ENCODE peak calls at places on chromosomes 6 and 20, in eight cellular contexts. S is uterus, B is hepatocyte, K is SK-N-SH, Q is OCI-LY7, A is heart right ventricle, M is left ventricle myocardium inferior, I is mucosa of descending colon. U is an unnamed sample. For H3K4me1, the result is how much of the 10 kb centered on the place peaks cover.

GRCh38 chr6:116511424-116512131 is at the start of gene CALHM5:
- DNase-seq in S (peak), B (peak), K (no peak), Q (no peak), A (peak), M (peak), I (peak), U (peak)

GRCh38 chr20:48535556-48535955 is 292.2 kb downstream of the PREX1 start:
- DNase-seq in S (no peak), B (no peak), K (no peak), Q (no peak), A (no peak), M (no peak), I (no peak), U (no peak)

GRCh38 chr20:20824924-20825584 is 112.6 kb upstream of the RALGAPA2 start:
- DNase-seq in S (peak), B (peak), K (peak), Q (peak), A (peak), M (peak), I (peak), U (peak)

GRCh38 chr20:376750-377149 is 3.8 kb upstream of the TRIB3 start:
- DNase-seq in S (no peak), B (no peak), K (no peak), Q (no peak), A (no peak), M (no peak), I (no peak), U (no peak)

GRCh38 chr6:69861986-69862385 is 4.4 kb upstream of the COL19A1 start:
- DNase-seq in S (no peak), B (no peak), K (no peak), Q (no peak), A (no peak), M (no peak), I (no peak), U (no peak)

GRCh38 chr6:126118934-126119333 is 132.6 kb downstream of the TRMT11 start:
- DNase-seq in S (no peak), B (no peak), K (no peak), Q (no peak), A (no peak), M (no peak), I (no peak), U (no peak)

GRCh38 chr6:130189691-130190459 is 32.9 kb downstream of the SAMD3 start:
- DNase-seq in S (no peak), B (no peak), K (no peak), Q (no peak), A (no peak), M (no peak), I (no peak), U (no peak)

GRCh38 chr6:14665827-14666724 is 548.5 kb downstream of the CD83 start:
- DNase-seq in S (no peak), B (peak), K (no peak), Q (peak), A (no peak), M (no peak), I (no peak), U (no peak)

GRCh38 chr6:112357801-112358200 is 10.7 kb downstream of the RFPL4B start:
- DNase-seq in S (no peak), B (no peak), K (no peak), Q (no peak), A (no peak), M (no peak), I (no peak), U (no peak)

GRCh38 chr20:50634191-50634590 is 57.2 kb downstream of the RIPOR3 start:
- DNase-seq in S (no peak), B (no peak), K (no peak), Q (no peak), A (no peak), M (no peak), I (no peak), U (no peak)

GRCh38 chr20:34402461-34402860 is 39.4 kb downstream of the ITCH start:
- DNase-seq in S (no peak), B (no peak), K (no peak), Q (no peak), A (no peak), M (no peak), I (no peak), U (no peak)

GRCh38 chr6:53494076-53494475 is 50.8 kb downstream of the GCLC start:
- DNase-seq in S (no peak), B (no peak), K (no peak), Q (no peak), A (no peak), M (no peak), I (no peak), U (no peak)

GRCh38 chr20:49541733-49542513 is 26.0 kb downstream of the PTGIS start:
- DNase-seq in S (peak), B (peak), K (peak), Q (peak), A (peak), M (peak), I (peak), U (peak)

GRCh38 chr20:48463916-48464315 is 363.9 kb downstream of the PREX1 start:
- DNase-seq in S (no peak), B (peak), K (no peak), Q (no peak), A (no peak), M (no peak), I (no peak), U (no peak)

GRCh38 chr20:46173652-46174468 is 55.7 kb downstream of the CD40 start:
- DNase-seq in S (no peak), B (no peak), K (no peak), Q (no peak), A (no peak), M (no peak), I (no peak), U (no peak)

GRCh38 chr6:52663120-52663934 is 7.6 kb upstream of the TMEM14A start:
- DNase-seq in S (peak), B (peak), K (peak), Q (peak), A (no peak), M (no peak), I (peak), U (peak)

GRCh38 chr6:143223895-143224294 is 163.2 kb downstream of the AIG1 start:
- DNase-seq in S (no peak), B (peak), K (no peak), Q (no peak), A (peak), M (peak), I (peak), U (no peak)

GRCh38 chr20:20237093-20237959 is 130.6 kb upstream of the INSM1 start:
- DNase-seq in S (no peak), B (peak), K (peak), Q (peak), A (no peak), M (no peak), I (peak), U (peak)

GRCh38 chr20:17969276-17969883 is 562 bp downstream of the MGME1 start:
- DNase-seq in S (no peak), B (peak), K (peak), Q (peak), A (no peak), M (no peak), I (peak), U (peak)

GRCh38 chr6:130975325-130975724 is 87.7 kb downstream of the EPB41L2 start:
- DNase-seq in S (no peak), B (no peak), K (no peak), Q (no peak), A (no peak), M (no peak), I (no peak), U (no peak)

GRCh38 chr6:139591075-139591474 is 216.6 kb upstream of the CITED2 start:
- DNase-seq in S (no peak), B (no peak), K (no peak), Q (no peak), A (no peak), M (no peak), I (no peak), U (no peak)

GRCh38 chr6:160215232-160215631 is 43.4 kb downstream of the SLC22A2 start:
- DNase-seq in S (no peak), B (no peak), K (no peak), Q (no peak), A (no peak), M (no peak), I (no peak), U (no peak)

GRCh38 chr6:39695447-39695846 is 29.8 kb downstream of the KIF6 start:
- DNase-seq in S (no peak), B (no peak), K (no peak), Q (no peak), A (no peak), M (no peak), I (no peak), U (no peak)

GRCh38 chr6:143701343-143702234 is 23.8 kb downstream of the PHACTR2 start:
- DNase-seq in S (no peak), B (no peak), K (peak), Q (no peak), A (no peak), M (no peak), I (no peak), U (no peak)

GRCh38 chr20:21681219-21681931 is 24.1 kb upstream of the PAX1 start:
- DNase-seq in S (no peak), B (no peak), K (no peak), Q (no peak), A (no peak), M (no peak), I (no peak), U (no peak)

GRCh38 chr6:24064832-24065231 is 61.2 kb upstream of the NRSN1 start:
- DNase-seq in S (no peak), B (no peak), K (no peak), Q (no peak), A (no peak), M (no peak), I (no peak), U (no peak)

GRCh38 chr6:24060982-24061754 is 64.8 kb upstream of the NRSN1 start:
- DNase-seq in S (no peak), B (no peak), K (no peak), Q (no peak), A (no peak), M (no peak), I (no peak), U (no peak)

GRCh38 chr6:24069546-24069945 is 56.5 kb upstream of the NRSN1 start:
- DNase-seq in S (no peak), B (no peak), K (no peak), Q (no peak), A (no peak), M (no peak), I (no peak), U (no peak)

GRCh38 chr6:24064106-24064505 is 61.9 kb upstream of the NRSN1 start:
- DNase-seq in S (no peak), B (peak), K (peak), Q (no peak), A (no peak), M (no peak), I (peak), U (peak)
- TF ChIP-seq CTCF in S (no peak), B (peak), K (no peak), Q (peak), A (no peak), M (peak), I (no peak), U (peak)

GRCh38 chr6:10413850-10414765 is 766 bp downstream of the TFAP2A start:
- DNase-seq in S (no peak), B (peak), K (no peak), Q (no peak), A (no peak), M (no peak), I (no peak), U (no peak)
- H3K4me3 ChIP-seq in S (no peak), B (peak), K (peak), Q (no peak), A (peak), M (peak), I (no peak), U (no peak)

GRCh38 chr6:30147096-30147495 is 11.2 kb downstream of the TRIM40 start:
- DNase-seq in S (no peak), B (no peak), K (no peak), Q (no peak), A (no peak), M (no peak), I (no peak), U (no peak)

GRCh38 chr6:30151580-30151979 is 9.4 kb downstream of the TRIM10 start:
- DNase-seq in S (no peak), B (no peak), K (no peak), Q (no peak), A (no peak), M (no peak), I (no peak), U (no peak)

GRCh38 chr6:30150671-30151395 is 10.2 kb downstream of the TRIM10 start:
- DNase-seq in S (no peak), B (no peak), K (no peak), Q (no peak), A (no peak), M (no peak), I (no peak), U (no peak)

GRCh38 chr6:30150151-30150550 is 10.9 kb downstream of the TRIM10 start:
- DNase-seq in S (no peak), B (no peak), K (no peak), Q (no peak), A (no peak), M (no peak), I (no peak), U (no peak)

DNA sequence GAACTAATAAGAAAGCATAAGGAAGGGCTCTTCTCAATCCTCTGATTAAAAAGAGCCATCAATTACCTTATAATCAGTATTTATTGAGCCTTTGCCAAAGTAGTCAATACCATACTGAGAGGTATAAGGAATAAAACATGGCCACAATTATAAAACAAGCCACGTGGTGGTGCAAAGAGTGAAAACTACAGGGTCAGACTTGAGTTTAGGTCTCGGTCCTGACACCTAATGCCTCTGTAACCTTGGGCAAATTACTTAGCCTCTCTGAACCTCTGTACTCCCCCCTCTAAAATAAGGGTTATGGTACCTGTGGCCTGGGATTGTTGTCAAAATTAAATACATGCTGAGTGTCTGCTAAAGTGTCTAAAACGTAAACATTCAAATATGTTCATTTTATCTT is 11.8 kb downstream of the TRIM10 start:
- DNase-seq in S (no peak), B (no peak), K (no peak), Q (peak), A (no peak), M (no peak), I (no peak), U (no peak)
- H3K4me1 ChIP-seq in S (under half), B (under half), K (under half), Q (under half), A (under half), M (under half), I (under half), U (under half)

GRCh38 chr6:63963756-63964315 is 328.2 kb downstream of the PHF3 start:
- DNase-seq in S (no peak), B (no peak), K (no peak), Q (no peak), A (no peak), M (no peak), I (no peak), U (no peak)
- TF ChIP-seq CTCF in S (no peak), B (peak), K (no peak), Q (no peak), A (no peak), M (no peak), I (no peak), U (no peak)